ENCODE peak calls at places on chromosomes 2 and 18, in four cellular contexts. X is type B pancreatic cell, H is NCI-H2081 treated with DMSO at 0.1 percent for 48 hours, B is Kasumi-1. U is an unnamed sample.

GRCh38 chr2:223047260-223047761 is 4.7 kb upstream of the KCNE4 start:
- DNase-seq in X (no peak), H (no peak), B (no peak), U (no peak)

GRCh38 chr2:223930002-223930976 is 14.8 kb downstream of the WDFY1 start:
- DNase-seq in X (no peak), H (no peak), B (no peak), U (peak; percentile 52)

GRCh38 chr2:6526093-6526824 is 339.4 kb downstream of the CMPK2 start:
- DNase-seq in X (no peak), H (peak; percentile 54), B (no peak), U (no peak)

GRCh38 chr18:39624934-39625333 is 2059.3 kb upstream of the CELF4 start:
- DNase-seq in X (no peak), H (no peak), B (no peak), U (no peak)

GRCh38 chr2:44974064-44974715 is 32.7 kb downstream of the SIX3 start:
- DNase-seq in X (no peak), H (peak; percentile 71), B (peak; percentile 40), U (peak; percentile 47)

GRCh38 chr18:4399929-4400328 is 55.2 kb downstream of the DLGAP1 start:
- DNase-seq in X (no peak), H (no peak), B (no peak), U (no peak)

GRCh38 chr2:110732422-110733413 is at the start of gene ACOXL:
- DNase-seq in X (peak; percentile 75), H (no peak), B (no peak), U (no peak)

GRCh38 chr2:29295843-29296242 is 180.6 kb downstream of the CLIP4 start:
- DNase-seq in X (no peak), H (no peak), B (peak; percentile 19), U (no peak)

GRCh38 chr2:34115076-34115475 is 516.0 kb upstream of the FAM98A start:
- DNase-seq in X (no peak), H (no peak), B (no peak), U (no peak)

GRCh38 chr2:85757860-85758259 is 4.1 kb downstream of the ATOH8 start:
- DNase-seq in X (no peak), H (no peak), B (no peak), U (no peak)

GRCh38 chr2:148524519-148524919 is 120.0 kb upstream of the EPC2 start:
- DNase-seq in X (no peak), H (no peak), B (no peak), U (no peak)

GRCh38 chr2:205188516-205189138 is 493.7 kb upstream of the NRP2 start:
- DNase-seq in X (no peak), H (no peak), B (no peak), U (no peak)

GRCh38 chr2:43475137-43475846 is 120.5 kb downstream of the THADA start:
- DNase-seq in X (no peak), H (no peak), B (no peak), U (no peak)

GRCh38 chr18:48227206-48227605 is 182.0 kb downstream of the ZBTB7C start:
- DNase-seq in X (no peak), H (no peak), B (peak; percentile 60), U (no peak)

GRCh38 chr2:134927195-134927594 is 8.6 kb downstream of the CCNT2 start:
- DNase-seq in X (no peak), H (no peak), B (no peak), U (no peak)

GRCh38 chr2:207720517-207721187 is 9.2 kb downstream of the CCNYL1 start:
- DNase-seq in X (no peak), H (no peak), B (no peak), U (no peak)

GRCh38 chr2:73963385-73964120 is 21.2 kb upstream of the TET3 start:
- DNase-seq in X (no peak), H (no peak), B (no peak), U (no peak)

GRCh38 chr18:8820701-8821465 is 115.5 kb downstream of the MTCL1 start:
- DNase-seq in X (no peak), H (no peak), B (no peak), U (no peak)

GRCh38 chr2:113857454-113857853 is 32.4 kb upstream of the ACTR3 start:
- DNase-seq in X (no peak), H (no peak), B (peak; percentile 71), U (no peak)

GRCh38 chr2:28648147-28648546 is 103.5 kb upstream of the PPP1CB start:
- DNase-seq in X (no peak), H (no peak), B (no peak), U (no peak)

GRCh38 chr2:240237609-240238151 is 97.2 kb upstream of the OTOS start:
- DNase-seq in X (peak; percentile 32), H (no peak), B (no peak), U (no peak)

GRCh38 chr18:40012931-40013609 is 1942.0 kb upstream of the PIK3C3 start:
- DNase-seq in X (no peak), H (no peak), B (no peak), U (no peak)

GRCh38 chr2:20356042-20356441 is 5.4 kb upstream of the PUM2 start:
- DNase-seq in X (no peak), H (no peak), B (peak; percentile 43), U (no peak)

GRCh38 chr2:216119144-216119543 is 10.0 kb downstream of the XRCC5 start:
- DNase-seq in X (no peak), H (no peak), B (no peak), U (no peak)